ENCODE peak calls at places on chromosomes 16 and 17, in eight cellular contexts. V is transverse colon, R is body of pancreas, P is uterus, E is lower lobe of right lung, D is right lobe of liver, Y is vagina, M is SJSA1. C is an unnamed sample.

GRCh38 chr17:979539-980405 is at the start of gene NXN:
- DNase-seq in V (peak; percentile 92), R (peak; percentile 89), P (peak; percentile 89), E (peak; percentile 89), D (peak; percentile 93), Y (no peak), M (peak; percentile 78), C (peak; percentile 81)

GRCh38 chr16:2821483-2822157 is 4.6 kb downstream of the PRSS21 start:
- DNase-seq in V (peak; percentile 3), R (no peak), P (peak; percentile 1), E (peak; percentile 31), D (no peak), Y (no peak), M (no peak), C (no peak)

GRCh38 chr16:85420501-85421337 is 192.4 kb upstream of the GSE1 start:
- DNase-seq in V (peak; percentile 75), R (peak; percentile 74), P (peak; percentile 59), E (peak; percentile 85), D (peak; percentile 70), Y (no peak), M (peak; percentile 41), C (no peak)

GRCh38 chr16:10982430-10983174 is 38.2 kb downstream of the CLEC16A start:
- DNase-seq in V (no peak), R (no peak), P (no peak), E (no peak), D (no peak), Y (no peak), M (no peak), C (no peak)

GRCh38 chr17:6110592-6110991 is 40.4 kb downstream of the WSCD1 start:
- DNase-seq in V (peak; percentile 52), R (no peak), P (no peak), E (no peak), D (no peak), Y (no peak), M (no peak), C (no peak)

GRCh38 chr17:67718325-67718941 is 697 bp downstream of the NOL11 start:
- DNase-seq in V (peak; percentile 15), R (no peak), P (no peak), E (no peak), D (no peak), Y (no peak), M (peak; percentile 61), C (no peak)

GRCh38 chr17:36000730-36001108 is 634 bp downstream of the CCL15 start:
- DNase-seq in V (peak; percentile 51), R (no peak), P (no peak), E (no peak), D (no peak), Y (peak; percentile 64), M (peak; percentile 4), C (no peak)

GRCh38 chr17:59790936-59791335 is 83.5 kb downstream of the VMP1 start:
- DNase-seq in V (no peak), R (no peak), P (no peak), E (no peak), D (no peak), Y (no peak), M (no peak), C (no peak)

GRCh38 chr16:5615868-5616642 is 518.5 kb upstream of the EEF2KMT start:
- DNase-seq in V (peak; percentile 64), R (peak; percentile 44), P (no peak), E (peak; percentile 60), D (peak; percentile 55), Y (no peak), M (peak; percentile 66), C (peak; percentile 10)

GRCh38 chr17:55495239-55495638 is 16.0 kb downstream of the SMIM36 start:
- DNase-seq in V (no peak), R (no peak), P (no peak), E (no peak), D (no peak), Y (no peak), M (no peak), C (no peak)

GRCh38 chr17:72472116-72472515 is 351.3 kb downstream of the SOX9 start:
- DNase-seq in V (no peak), R (no peak), P (no peak), E (no peak), D (no peak), Y (no peak), M (no peak), C (no peak)

GRCh38 chr17:9472094-9472493 is 103.5 kb downstream of the STX8 start:
- DNase-seq in V (no peak), R (no peak), P (no peak), E (no peak), D (peak; percentile 30), Y (no peak), M (no peak), C (no peak)

GRCh38 chr17:62045109-62045508 is 20.0 kb downstream of the MED13 start:
- DNase-seq in V (no peak), R (no peak), P (no peak), E (no peak), D (no peak), Y (no peak), M (no peak), C (no peak)

GRCh38 chr17:73506470-73507435 is 137.5 kb downstream of the SDK2 start:
- DNase-seq in V (no peak), R (no peak), P (no peak), E (no peak), D (no peak), Y (no peak), M (no peak), C (no peak)

GRCh38 chr17:56918916-56919315 is 5.1 kb upstream of the TRIM25 start:
- DNase-seq in V (no peak), R (no peak), P (no peak), E (no peak), D (no peak), Y (no peak), M (no peak), C (no peak)

GRCh38 chr16:62549875-62550274 is 513.6 kb upstream of the CDH8 start:
- DNase-seq in V (no peak), R (no peak), P (no peak), E (no peak), D (no peak), Y (no peak), M (no peak), C (no peak)

DNA sequence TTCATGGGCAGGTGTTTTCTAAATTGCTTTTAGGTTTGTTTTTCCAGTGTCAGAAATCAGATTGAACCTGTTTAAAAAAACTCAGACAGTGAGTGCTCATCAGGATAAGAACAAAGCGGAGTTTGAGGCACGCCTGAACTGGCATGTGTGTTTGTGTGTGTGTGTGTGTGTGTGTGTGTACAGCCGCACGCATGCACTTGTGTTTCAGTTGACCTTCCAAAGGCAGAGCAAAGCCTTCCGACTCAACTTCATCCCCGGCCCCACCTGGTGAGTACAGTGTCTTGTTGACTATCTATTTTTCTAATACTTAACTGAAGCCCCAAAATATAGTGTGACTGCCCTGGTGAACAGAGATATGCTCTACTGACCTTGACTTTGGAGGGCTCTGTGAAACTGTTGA is 225.1 kb downstream of the IRX3 start:
- DNase-seq in V (no peak), R (no peak), P (no peak), E (no peak), D (no peak), Y (no peak), M (no peak), C (no peak)
- H3K27ac ChIP-seq in V (no peak overlapping the region), R (no peak overlapping the region), P (no peak overlapping the region), E (no peak overlapping the region), D (no peak overlapping the region), Y (no peak overlapping the region), M (no peak overlapping the region), C (no peak overlapping the region)

DNA sequence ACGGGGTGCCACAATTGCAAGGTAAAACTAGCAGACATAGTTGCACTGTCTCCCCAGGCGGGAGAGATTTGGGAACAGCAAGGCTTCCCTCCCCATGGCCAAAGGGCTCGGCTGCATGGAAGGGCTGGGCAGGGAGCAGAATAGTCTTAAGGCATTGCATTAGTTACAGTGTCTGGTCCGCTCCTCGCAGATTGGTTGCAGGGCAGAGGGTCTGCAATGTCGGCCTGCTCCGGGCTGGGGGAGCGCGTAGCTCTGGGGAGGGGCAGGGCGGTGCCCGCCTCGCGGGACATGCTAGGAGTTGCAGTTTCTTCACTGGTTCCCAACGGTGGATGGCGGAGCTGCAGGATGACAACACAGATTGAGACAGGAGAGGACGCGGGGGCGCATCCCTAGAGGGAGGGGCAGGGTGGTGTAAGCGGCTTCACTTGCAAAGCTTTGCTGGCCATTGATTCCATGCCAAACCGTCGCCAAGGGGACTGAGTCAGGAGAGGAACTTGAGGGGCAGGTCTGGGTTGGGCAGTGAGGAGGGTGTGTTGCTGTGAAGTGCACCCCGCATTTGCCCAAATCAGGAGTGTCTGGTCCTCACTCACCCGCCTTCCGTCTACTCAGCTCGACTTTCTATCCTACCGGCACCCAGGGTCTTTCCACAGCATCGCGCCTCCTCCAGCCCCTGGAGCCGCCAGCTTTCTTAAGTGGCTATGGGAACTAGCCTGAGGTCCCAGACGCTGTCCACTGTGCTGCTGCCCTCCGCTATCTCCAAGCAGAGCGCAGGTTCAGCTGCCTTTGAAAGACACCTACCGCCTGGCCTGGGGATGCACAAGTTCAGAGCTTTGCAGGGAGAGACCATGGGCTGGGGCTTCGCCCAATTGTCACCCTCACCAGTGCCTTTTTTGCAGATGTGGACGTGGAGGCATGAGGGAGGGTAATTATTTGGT is 1748.9 kb downstream of the TP53TG3F start:
- DNase-seq in V (no peak), R (no peak), P (no peak), E (no peak), D (no peak), Y (no peak), M (no peak), C (no peak)
- H3K27ac ChIP-seq in V (no peak overlapping the region), R (no peak overlapping the region), P (no peak overlapping the region), E (no peak overlapping the region), D (no peak overlapping the region), Y (no peak overlapping the region), M (no peak overlapping the region), C (no peak overlapping the region)

DNA sequence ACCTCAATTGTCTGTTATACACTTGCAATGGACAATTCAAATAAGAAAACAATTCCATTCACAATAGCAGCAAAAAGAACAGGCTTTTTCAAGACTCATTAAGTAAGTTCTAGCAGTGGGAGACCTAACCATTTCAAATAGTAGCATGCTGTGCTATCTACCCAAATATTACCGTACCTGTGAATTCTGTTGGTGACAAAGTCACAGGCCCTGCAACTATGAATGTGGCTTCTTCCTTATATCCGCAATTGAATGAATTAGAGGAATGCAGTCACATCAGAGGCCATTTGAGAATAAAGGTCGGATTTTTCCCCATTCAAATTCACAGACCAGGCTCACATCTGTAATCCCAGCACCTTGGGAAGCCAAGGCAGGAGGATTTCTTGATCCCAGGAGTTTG is 800 bp upstream of the NME4 start:
- DNase-seq in V (no peak), R (no peak), P (no peak), E (no peak), D (no peak), Y (no peak), M (no peak), C (no peak)
- H3K27ac ChIP-seq in V (peak overlapping the region; percentile 90), R (peak overlapping the region; percentile 49), P (peak overlapping the region; percentile 89), E (no peak overlapping the region), D (no peak overlapping the region), Y (peak overlapping the region; percentile 79), M (no peak overlapping the region), C (peak overlapping the region; percentile 62)

DNA sequence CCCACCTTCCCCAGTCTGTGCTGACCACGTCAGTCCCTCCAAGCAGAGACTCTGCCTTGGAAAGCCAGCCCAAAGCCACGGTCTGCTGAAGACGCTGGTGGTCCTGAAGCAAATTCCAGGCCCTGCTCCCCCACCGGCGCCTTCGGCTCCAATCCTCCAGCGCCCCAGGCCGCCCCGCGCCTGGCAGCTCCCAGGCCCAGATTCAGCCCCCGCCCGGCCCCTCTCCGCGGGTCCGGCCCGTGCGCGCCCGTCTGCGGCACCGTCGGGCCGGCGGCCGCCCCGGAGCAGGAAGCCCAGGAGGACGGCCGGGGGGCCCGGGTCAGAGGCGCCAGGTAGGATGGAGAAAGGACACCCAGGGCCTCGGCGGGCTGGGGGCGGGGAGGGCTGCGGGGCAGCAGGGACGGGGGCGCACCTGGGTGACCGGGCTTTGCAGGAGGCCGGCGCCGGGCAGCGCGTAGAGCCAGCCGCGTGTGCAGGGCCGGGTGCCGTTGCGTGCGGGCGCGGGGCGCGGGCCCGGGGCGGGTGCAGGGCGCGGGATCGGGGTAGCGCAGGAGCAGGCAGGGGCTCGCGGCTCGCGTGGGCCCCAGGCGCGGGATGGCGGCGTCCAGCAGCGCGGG is 621 bp upstream of the SLC22A31 start:
- DNase-seq in V (no peak), R (no peak), P (no peak), E (peak; percentile 51), D (no peak), Y (no peak), M (no peak), C (no peak)
- H3K27ac ChIP-seq in V (no peak overlapping the region), R (no peak overlapping the region), P (no peak overlapping the region), E (peak overlapping the region; percentile 72), D (no peak overlapping the region), Y (no peak overlapping the region), M (no peak overlapping the region), C (no peak overlapping the region)

C was measured in caudate nucleus.